ENCODE peak calls at places on chromosome 4, in seven cellular contexts. L is transverse colon; I is heart right ventricle; C is neuronal stem cell; D is ovary; X is IMR-90; U is CD8-positive, alpha-beta T cell. A is an unnamed sample.

GRCh38 chr4:47615385-47615784 is 130.3 kb downstream of the ATP10D start:
- DNase-seq in X (peak), I (no peak), D (no peak), C (no peak), U (no peak), L (no peak), A (no peak)

GRCh38 chr4:146072381-146072780 is 103.1 kb upstream of the LSM6 start:
- DNase-seq in C (no peak), X (no peak), I (no peak), L (no peak), D (no peak), U (no peak), A (no peak)

GRCh38 chr4:109325698-109326097 is 23.2 kb upstream of the COL25A1 start:
- DNase-seq in X (no peak), I (no peak), U (no peak), D (no peak), C (no peak), L (no peak), A (no peak)

GRCh38 chr4:3262208-3263052 is 13.5 kb downstream of the MSANTD1 start:
- DNase-seq in X (no peak), I (peak), L (peak), U (no peak), D (no peak), C (no peak), A (no peak)

GRCh38 chr4:90186229-90186628 is 59.0 kb downstream of the CCSER1 start:
- DNase-seq in C (no peak), X (no peak), U (no peak), I (no peak), L (no peak), D (no peak), A (no peak)

GRCh38 chr4:182881928-182882327 is 35.3 kb downstream of the DCTD start:
- DNase-seq in D (peak), U (no peak), L (no peak), I (peak), X (no peak), C (no peak), A (no peak)

GRCh38 chr4:186761281-186761897 is 37.7 kb upstream of the FAT1 start:
- DNase-seq in I (no peak), U (no peak), C (no peak), L (no peak), D (no peak), X (no peak), A (no peak)

GRCh38 chr4:73021634-73022033 is 47.9 kb downstream of the COX18 start:
- DNase-seq in L (no peak), D (no peak), X (peak), I (no peak), U (no peak), C (no peak), A (no peak)

GRCh38 chr4:67764183-67764582 is 10.0 kb upstream of the GNRHR start:
- DNase-seq in D (no peak), U (no peak), L (no peak), C (no peak), X (no peak), I (no peak), A (no peak)

GRCh38 chr4:39975488-39976089 is 2.1 kb downstream of the PDS5A start:
- DNase-seq in L (no peak), D (no peak), U (no peak), C (no peak), X (peak), I (no peak), A (no peak)

DNA sequence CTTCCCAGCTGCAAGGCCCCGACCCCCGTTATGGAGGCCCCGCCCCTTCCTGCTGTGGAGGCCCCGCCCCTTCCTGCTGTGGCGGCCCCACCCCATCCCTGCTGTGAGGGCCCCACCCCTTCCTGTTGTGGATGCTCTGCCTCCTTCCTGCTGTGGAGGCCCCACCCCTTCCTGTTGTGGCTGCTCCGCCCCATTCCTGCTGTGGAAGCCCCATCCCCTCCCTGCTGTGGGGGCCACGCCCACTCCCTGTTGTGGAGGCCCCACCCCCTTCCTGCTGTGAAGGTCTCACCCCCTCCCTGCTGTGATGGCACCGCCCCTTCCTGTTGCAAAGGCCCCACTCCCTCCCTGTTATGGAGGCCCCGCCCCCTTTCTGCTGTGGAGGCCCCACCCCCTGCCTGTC is 104.9 kb upstream of the PSAPL1 start:
- DNase-seq in C (no peak), U (peak), L (no peak), D (peak), X (no peak), I (no peak), A (peak)
- H3K4me3 ChIP-seq in C (no peak), U (no peak), L (no peak), D (no peak), X (no peak), I (no peak), A (no peak)

DNA sequence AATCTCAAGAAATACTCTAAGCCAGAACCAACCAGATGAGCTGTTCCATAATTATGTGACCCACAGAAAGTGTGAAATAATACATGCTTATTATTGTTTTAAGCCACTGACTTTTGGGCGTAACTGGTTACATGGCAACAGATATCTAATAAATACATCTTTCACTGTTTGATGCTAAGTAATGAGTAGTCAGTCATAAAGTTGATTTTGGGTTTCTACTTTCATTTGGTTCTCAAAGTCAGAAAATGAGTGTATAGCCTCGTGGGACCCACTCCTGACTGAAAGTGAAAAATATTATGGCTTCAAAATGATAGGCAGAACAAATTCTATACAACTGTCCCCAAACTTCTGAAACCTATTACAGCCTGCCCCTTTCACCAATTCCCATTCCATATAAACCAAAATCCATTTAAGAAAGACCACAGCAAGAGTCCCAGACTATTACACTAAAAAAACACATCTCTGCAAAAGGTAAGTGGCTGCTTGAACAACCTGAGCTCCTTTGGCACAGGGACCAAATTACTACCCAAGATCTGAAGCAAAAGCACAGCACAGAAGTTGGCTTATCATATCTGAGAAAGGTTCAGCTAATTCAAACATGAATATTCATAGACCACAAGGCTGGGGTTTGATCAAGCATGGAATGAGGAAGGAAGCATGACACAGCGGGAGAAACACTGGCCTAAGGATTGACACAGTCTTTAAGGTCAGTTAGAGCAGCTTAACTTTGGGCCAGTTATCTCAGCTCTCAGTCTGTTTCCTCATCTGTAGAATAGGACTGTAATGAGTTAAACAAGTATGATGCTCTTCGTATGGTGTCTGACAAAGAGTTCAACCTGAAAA is 88.2 kb upstream of the CBR4 start:
- DNase-seq in U (no peak), D (no peak), X (peak), L (no peak), C (no peak), I (no peak), A (no peak)
- H3K27ac ChIP-seq in U (no peak), D (peak), X (no peak), L (peak), C (no peak), I (peak), A (no peak)

DNA sequence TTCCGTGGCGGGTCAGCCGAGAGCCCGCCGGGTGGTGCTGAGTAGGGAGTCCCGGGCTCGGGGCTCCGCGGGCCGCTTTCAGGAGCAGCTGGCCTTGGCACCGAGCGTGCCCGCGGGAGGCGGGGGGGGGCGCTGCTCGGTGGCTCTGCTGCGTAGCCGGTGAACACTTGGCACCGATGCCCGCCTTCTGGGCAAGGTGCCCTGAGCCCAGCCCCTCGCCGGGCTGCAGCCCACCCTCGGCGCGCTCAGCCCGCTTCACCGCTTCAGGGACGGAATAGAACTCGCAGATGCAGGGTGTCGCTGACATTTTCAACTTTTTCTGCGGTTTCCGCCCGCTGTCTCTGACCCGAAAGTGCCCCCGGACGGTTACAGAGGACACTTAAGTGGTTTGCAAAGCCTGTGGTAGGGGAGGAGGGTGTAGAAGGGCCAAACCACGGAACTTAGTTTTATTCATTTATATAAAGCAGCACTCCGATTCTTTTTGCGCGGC is 659 bp downstream of the CD38 start:
- DNase-seq in U (peak), C (peak), I (peak), X (no peak), L (peak), D (no peak), A (no peak)
- H3K4me3 ChIP-seq in U (peak), C (peak), I (peak), X (peak), L (peak), D (peak), A (peak)

DNA sequence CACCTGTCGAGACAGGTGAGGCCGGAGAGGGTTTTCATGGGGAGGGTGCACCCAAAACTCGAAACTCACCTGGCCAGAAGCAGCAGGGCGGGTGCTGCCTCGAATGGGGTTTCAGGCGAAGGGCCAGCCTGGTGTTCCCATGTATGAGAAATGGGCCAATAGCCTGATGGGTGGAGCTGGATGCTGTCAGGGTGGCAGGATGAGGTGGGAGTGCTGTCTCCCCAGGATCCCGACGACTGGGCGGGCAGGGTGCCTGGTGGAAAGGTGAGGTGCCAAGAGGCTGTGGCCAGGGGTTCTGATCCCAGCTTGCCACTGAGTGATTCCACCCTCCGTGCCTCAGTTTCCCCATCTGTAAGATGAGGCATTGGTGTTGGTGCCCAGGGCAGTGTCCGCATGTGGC is 16.8 kb upstream of the SH3TC1 start:
- DNase-seq in L (no peak), C (no peak), U (no peak), I (no peak), X (no peak), D (no peak), A (no peak)
- H3K27ac ChIP-seq in L (peak), C (no peak), U (no peak), I (no peak), X (no peak), D (no peak), A (no peak)

GRCh38 chr4:174263445-174263736 is 20.1 kb downstream of the FBXO8 start:
- DNase-seq in C (no peak), I (no peak), X (no peak), L (no peak), D (no peak), U (no peak), A (no peak)
- H3K4me3 ChIP-seq in C (no peak), I (no peak), X (no peak), L (no peak), D (no peak), U (no peak), A (no peak)

DNA sequence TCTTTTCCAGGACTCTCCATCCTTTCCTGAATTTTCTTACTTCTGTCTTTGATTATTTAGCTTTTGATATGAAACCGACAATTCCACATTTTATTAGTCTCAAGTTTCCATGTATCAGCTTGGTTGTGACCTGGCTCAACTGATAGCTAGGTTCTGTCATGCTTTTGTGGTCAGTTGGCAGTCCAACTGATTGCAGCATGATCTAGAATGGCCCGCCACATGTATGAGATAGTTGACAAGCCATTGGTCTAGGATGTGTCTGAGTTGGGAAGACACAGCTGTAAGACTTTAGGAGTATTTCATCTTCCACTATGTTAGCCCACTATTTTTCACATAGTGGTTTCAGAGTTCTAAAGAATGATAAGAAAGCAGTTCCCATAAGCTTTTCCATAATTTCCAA is 117.5 kb upstream of the GRID2 start:
- DNase-seq in D (no peak), I (no peak), U (no peak), X (no peak), C (no peak), L (no peak), A (no peak)
- H3K27ac ChIP-seq in D (no peak), I (no peak), U (no peak), X (no peak), C (no peak), L (no peak), A (no peak)

DNA sequence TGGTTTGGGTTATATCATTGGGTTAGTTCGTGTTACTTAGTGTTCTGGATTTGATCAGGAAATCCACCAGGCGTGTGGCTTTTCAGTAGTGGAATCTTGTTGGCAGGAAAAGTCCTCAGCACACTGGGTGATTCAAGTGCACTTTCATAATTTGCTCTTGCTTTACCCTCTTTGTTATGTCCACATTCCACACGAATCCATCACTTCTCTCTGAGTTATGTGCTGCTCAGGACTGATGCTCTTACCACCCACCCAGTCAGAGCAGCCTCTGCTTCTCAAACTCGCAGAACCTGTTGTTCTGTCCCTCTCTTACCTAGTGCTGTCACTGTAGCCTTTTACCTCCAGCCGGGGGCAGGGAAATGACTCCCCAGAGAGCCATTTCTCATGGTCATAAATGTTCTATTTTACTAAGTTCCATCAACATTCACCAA is 37.2 kb upstream of the SCRG1 start:
- DNase-seq in I (no peak), X (peak), U (no peak), L (no peak), C (no peak), D (no peak), A (no peak)
- H3K4me3 ChIP-seq in I (no peak), X (no peak), U (no peak), L (no peak), C (no peak), D (no peak), A (no peak)

DNA sequence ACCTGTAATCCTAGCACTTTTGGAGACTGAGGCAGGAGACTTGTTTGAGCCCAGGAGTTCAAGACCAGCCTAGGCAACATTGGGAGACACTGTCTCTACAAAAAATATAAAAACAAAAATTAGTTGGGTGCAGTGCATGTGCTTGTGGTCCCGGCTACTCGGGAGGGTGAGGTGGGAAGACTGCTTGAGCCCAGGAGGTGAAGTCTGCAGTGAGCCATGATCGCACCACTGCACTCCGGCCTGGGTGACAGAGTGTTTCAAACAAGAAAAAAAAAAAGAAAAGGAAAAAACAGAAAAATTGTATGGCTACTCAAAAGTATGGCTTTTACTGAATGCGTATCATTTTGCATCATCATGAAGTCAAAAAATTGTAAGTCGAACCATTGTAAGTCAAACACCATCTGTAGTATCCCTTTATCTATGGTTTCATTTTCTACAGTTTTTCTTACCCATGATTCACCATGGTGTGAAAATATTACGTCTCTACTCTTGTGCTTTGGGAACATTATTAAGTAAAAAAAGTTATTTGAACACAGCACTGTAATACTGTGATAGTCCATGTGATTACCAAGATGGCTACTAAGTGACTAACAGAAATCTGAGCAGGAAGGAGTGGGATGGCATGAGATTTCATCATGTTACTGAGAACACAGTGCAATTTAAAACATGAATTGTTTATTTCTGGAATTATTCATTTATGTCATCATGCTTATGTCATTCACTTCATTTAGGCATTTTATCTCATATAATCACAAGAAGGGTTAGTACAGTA is 26.5 kb upstream of the MANBA start:
- DNase-seq in I (no peak), X (peak), L (no peak), D (no peak), C (no peak), U (no peak), A (no peak)
- H3K27ac ChIP-seq in I (no peak), X (peak), L (no peak), D (no peak), C (no peak), U (no peak), A (no peak)

GRCh38 chr4:23291139-23291538 is 598.4 kb downstream of the GBA3 start:
- DNase-seq in C (no peak), U (no peak), D (no peak), X (no peak), L (no peak), I (no peak), A (no peak)
- H3K4me3 ChIP-seq in C (no peak), U (no peak), D (no peak), X (no peak), L (no peak), I (no peak), A (no peak)

A was measured in effector memory CD4-positive, alpha-beta T cell.